ENCODE peak calls at places on chromosomes 16 and 17, in six cellular contexts. Y is iPS-NIHi11, R is T follicular helper cell, K is NCI-H774, T is C1 segment of cervical spinal cord, V is adrenal gland. Q is an unnamed sample.

GRCh38 chr17:17971431-17972125 is 622 bp downstream of the TOM1L2 start:
- DNase-seq in Y (no peak), R (peak; percentile 6), K (no peak), V (peak; percentile 65), T (no peak), Q (no peak)

GRCh38 chr17:77354721-77355455 is 214.1 kb downstream of the SEC14L1 start:
- DNase-seq in R (no peak), V (peak; percentile 94), T (no peak), Y (no peak), K (no peak), Q (no peak)

GRCh38 chr17:48375356-48375755 is 54.7 kb downstream of the SKAP1 start:
- DNase-seq in T (no peak), R (no peak), K (no peak), Y (no peak), V (no peak), Q (no peak)

GRCh38 chr16:72963921-72964320 is 84.0 kb downstream of the ZFHX3 start:
- DNase-seq in R (no peak), V (no peak), T (no peak), K (no peak), Y (no peak), Q (no peak)

GRCh38 chr17:34306466-34306865 is 12.8 kb upstream of the CCL8 start:
- DNase-seq in Y (peak; percentile 51), T (no peak), V (peak; percentile 70), K (no peak), R (no peak), Q (no peak)

GRCh38 chr16:75264531-75264998 is 13.1 kb upstream of the BCAR1 start:
- DNase-seq in R (no peak), V (peak; percentile 55), K (no peak), Y (no peak), T (peak; percentile 45), Q (no peak)

GRCh38 chr17:80774643-80775281 is 216.9 kb upstream of the CHMP6 start:
- DNase-seq in R (no peak), V (no peak), T (no peak), Y (no peak), K (peak; percentile 43), Q (no peak)

GRCh38 chr17:75570034-75570676 is 17.4 kb upstream of the MYO15B start:
- DNase-seq in Y (no peak), V (no peak), K (no peak), R (no peak), T (no peak), Q (no peak)

GRCh38 chr17:46817151-46817900 is 1.2 kb downstream of the WNT3 start:
- DNase-seq in R (no peak), T (no peak), V (no peak), K (no peak), Y (no peak), Q (no peak)

GRCh38 chr17:77601054-77601979 is 357.2 kb upstream of the TNRC6C start:
- DNase-seq in T (no peak), K (no peak), R (no peak), Y (no peak), V (peak; percentile 45), Q (no peak)

GRCh38 chr17:18356624-18357023 is 6.7 kb downstream of the SHMT1 start:
- DNase-seq in V (peak; percentile 30), Y (no peak), T (peak; percentile 23), K (no peak), R (no peak), Q (no peak)

GRCh38 chr17:76492989-76493501 is 8.2 kb downstream of the RHBDF2 start:
- DNase-seq in K (no peak), V (peak; percentile 71), R (no peak), Y (no peak), T (peak; percentile 59), Q (no peak)

GRCh38 chr16:86200722-86201121 is 301.8 kb downstream of the IRF8 start:
- DNase-seq in Y (no peak), V (no peak), R (no peak), K (no peak), T (no peak), Q (no peak)

GRCh38 chr17:19753049-19753444 is 4.9 kb upstream of the ALDH3A1 start:
- DNase-seq in R (no peak), V (peak; percentile 89), Y (peak; percentile 71), T (peak; percentile 63), K (no peak), Q (no peak)

GRCh38 chr17:77423589-77424451 is 283.1 kb downstream of the SEC14L1 start:
- DNase-seq in Y (peak; percentile 11), V (peak; percentile 96), T (peak; percentile 77), K (no peak), R (no peak), Q (no peak)